ENCODE peak calls at places on chromosomes 3 and 15, in seven cellular contexts. Q, M, W, B, H, S and L are unnamed samples.

GRCh38 chr15:67937153-67937761 is 97.4 kb upstream of the RNU6-1 start:
- DNase-seq in B (no peak), S (no peak), M (no peak), Q (no peak), W (no peak), H (no peak), L (no peak)

GRCh38 chr3:180048108-180048507 is 11.4 kb upstream of the PEX5L start:
- DNase-seq in W (no peak), Q (no peak), S (no peak), B (no peak), M (no peak), H (no peak), L (peak)

GRCh38 chr3:136559896-136560295 is 192.3 kb downstream of the STAG1 start:
- DNase-seq in S (no peak), B (no peak), M (no peak), H (no peak), W (no peak), Q (no peak), L (no peak)

GRCh38 chr15:26639976-26640375 is 132.9 kb downstream of the GABRB3 start:
- DNase-seq in Q (no peak), B (no peak), S (no peak), M (no peak), H (no peak), W (no peak), L (no peak)

GRCh38 chr15:59200560-59200959 is 6.1 kb upstream of the LDHAL6B start:
- DNase-seq in M (no peak), W (no peak), B (no peak), Q (no peak), H (no peak), S (no peak), L (no peak)

GRCh38 chr15:60047701-60048100 is 43.6 kb downstream of the FOXB1 start:
- DNase-seq in S (no peak), H (no peak), Q (no peak), B (no peak), W (no peak), M (no peak), L (no peak)

GRCh38 chr3:106397004-106397403 is 528.2 kb upstream of the CBLB start:
- DNase-seq in M (no peak), H (no peak), S (no peak), W (no peak), Q (no peak), B (no peak), L (no peak)

GRCh38 chr15:53978248-53978906 is at the start of gene UNC13C:
- DNase-seq in Q (no peak), H (no peak), B (no peak), S (no peak), M (no peak), W (peak), L (no peak)

GRCh38 chr3:169774186-169774585 is 990 bp downstream of the MYNN start:
- DNase-seq in M (no peak), H (no peak), Q (no peak), S (no peak), B (no peak), W (no peak), L (no peak)

GRCh38 chr3:124395584-124396340 is 334.5 kb upstream of the UMPS start:
- DNase-seq in W (peak), H (no peak), B (no peak), S (no peak), Q (no peak), M (no peak), L (no peak)

GRCh38 chr3:30162579-30162978 is 443.8 kb upstream of the TGFBR2 start:
- DNase-seq in Q (no peak), H (no peak), M (no peak), B (no peak), W (no peak), S (no peak), L (no peak)

GRCh38 chr3:34957707-34958106 is 681.6 kb upstream of the ARPP21 start:
- DNase-seq in Q (no peak), M (no peak), H (no peak), S (no peak), W (no peak), B (no peak), L (no peak)

GRCh38 chr3:195932418-195933043 is 24.2 kb upstream of the TNK2 start:
- DNase-seq in H (no peak), S (no peak), B (no peak), W (no peak), M (no peak), Q (no peak), L (no peak)

GRCh38 chr3:124778061-124778460 is 47.8 kb downstream of the UMPS start:
- DNase-seq in M (no peak), Q (no peak), H (no peak), B (no peak), S (no peak), W (no peak), L (no peak)

GRCh38 chr3:103056552-103056951 is 621.7 kb downstream of the ZPLD1 start:
- DNase-seq in B (no peak), M (no peak), Q (no peak), W (no peak), H (no peak), S (no peak), L (no peak)

GRCh38 chr15:63583027-63583426 is 14.2 kb upstream of the FBXL22 start:
- DNase-seq in W (no peak), Q (no peak), B (no peak), S (no peak), M (no peak), H (no peak), L (no peak)